ENCODE peak calls at places on chromosome 22, in four cellular contexts. Z is A549, N is sigmoid colon, Y is HCT116. F is an unnamed sample.

GRCh38 chr22:26109686-26110315 is 59.5 kb upstream of the SEZ6L start:
- DNase-seq in Z (no peak), N (no peak), Y (no peak), F (no peak)

GRCh38 chr22:23709107-23709506 is 18.3 kb downstream of the RGL4 start:
- DNase-seq in Z (no peak), N (no peak), Y (no peak), F (no peak)

GRCh38 chr22:30079952-30080533 is at the start of gene HORMAD2:
- DNase-seq in Z (no peak), N (no peak), Y (no peak), F (no peak)

GRCh38 chr22:35582218-35582860 is 34.8 kb downstream of the MB start:
- DNase-seq in Z (no peak), N (no peak), Y (no peak), F (no peak)

GRCh38 chr22:27318516-27318915 is 483.0 kb downstream of the MN1 start:
- DNase-seq in Z (no peak), N (no peak), Y (no peak), F (no peak)

GRCh38 chr22:35561796-35562526 is 21.3 kb downstream of the RASD2 start:
- DNase-seq in Z (peak; percentile 66), N (no peak), Y (peak; percentile 70), F (no peak)

GRCh38 chr22:50307891-50308596 is 598 bp upstream of the PLXNB2 start:
- DNase-seq in Z (no peak), N (no peak), Y (no peak), F (no peak)

GRCh38 chr22:17105143-17106129 is 15.7 kb downstream of the TMEM121B start:
- DNase-seq in Z (no peak), N (peak; percentile 43), Y (no peak), F (no peak)

GRCh38 chr22:44574057-44574456 is 76.0 kb upstream of the RTL6 start:
- DNase-seq in Z (peak; percentile 13), N (peak; percentile 82), Y (peak; percentile 19), F (peak; percentile 47)

GRCh38 chr22:30546616-30547015 is at the start of gene SEC14L6:
- DNase-seq in Z (no peak), N (no peak), Y (no peak), F (no peak)

GRCh38 chr22:20979243-20979809 is 2.8 kb upstream of the LZTR1 start:
- DNase-seq in Z (no peak), N (peak; percentile 92), Y (no peak), F (peak; percentile 74)

GRCh38 chr22:23106906-23107367 is 34.9 kb downstream of the RSPH14 start:
- DNase-seq in Z (no peak), N (no peak), Y (no peak), F (no peak)

GRCh38 chr22:45318168-45318557 is 8.4 kb downstream of the FAM118A start:
- DNase-seq in Z (no peak), N (peak; percentile 94), Y (no peak), F (no peak)

GRCh38 chr22:47382164-47382890 is 619.9 kb downstream of the TBC1D22A start:
- DNase-seq in Z (no peak), N (peak; percentile 45), Y (no peak), F (no peak)

GRCh38 chr22:42805016-42805997 is 51.8 kb downstream of the ARFGAP3 start:
- DNase-seq in Z (no peak), N (peak; percentile 68), Y (no peak), F (peak; percentile 89)

GRCh38 chr22:43526117-43526655 is 114.4 kb downstream of the MPPED1 start:
- DNase-seq in Z (no peak), N (peak; percentile 41), Y (no peak), F (no peak)

GRCh38 chr22:44024288-44024908 is at the start of gene PARVB:
- DNase-seq in Z (no peak), N (no peak), Y (no peak), F (no peak)

GRCh38 chr22:22578702-22579424 is 19.8 kb upstream of the PRAME start:
- DNase-seq in Z (no peak), N (no peak), Y (no peak), F (no peak)

DNA sequence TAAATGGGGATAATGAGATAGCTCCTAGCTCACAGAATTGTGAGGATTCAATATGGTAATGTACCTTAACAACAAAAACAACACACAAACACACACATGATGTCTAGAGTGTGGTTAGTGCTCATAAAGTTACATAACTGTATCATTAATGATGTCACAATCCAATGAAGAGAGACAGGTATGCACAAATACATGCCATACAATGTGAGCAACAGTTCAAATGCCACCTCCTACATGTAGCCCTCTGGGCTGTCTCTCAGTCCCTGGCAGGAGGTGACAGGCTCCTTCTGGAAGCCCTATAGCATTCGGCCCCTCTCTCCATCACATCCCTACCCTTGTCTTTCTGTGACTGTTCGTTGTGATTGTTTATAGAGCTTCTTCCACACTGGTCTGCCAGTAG is 8.3 kb upstream of the MICALL1 start:
- DNase-seq in Z (no peak), N (no peak), Y (no peak), F (no peak)
- TF ChIP-seq POLR2A in Z (no peak), N (no peak), Y (no peak), F (no peak)

DNA sequence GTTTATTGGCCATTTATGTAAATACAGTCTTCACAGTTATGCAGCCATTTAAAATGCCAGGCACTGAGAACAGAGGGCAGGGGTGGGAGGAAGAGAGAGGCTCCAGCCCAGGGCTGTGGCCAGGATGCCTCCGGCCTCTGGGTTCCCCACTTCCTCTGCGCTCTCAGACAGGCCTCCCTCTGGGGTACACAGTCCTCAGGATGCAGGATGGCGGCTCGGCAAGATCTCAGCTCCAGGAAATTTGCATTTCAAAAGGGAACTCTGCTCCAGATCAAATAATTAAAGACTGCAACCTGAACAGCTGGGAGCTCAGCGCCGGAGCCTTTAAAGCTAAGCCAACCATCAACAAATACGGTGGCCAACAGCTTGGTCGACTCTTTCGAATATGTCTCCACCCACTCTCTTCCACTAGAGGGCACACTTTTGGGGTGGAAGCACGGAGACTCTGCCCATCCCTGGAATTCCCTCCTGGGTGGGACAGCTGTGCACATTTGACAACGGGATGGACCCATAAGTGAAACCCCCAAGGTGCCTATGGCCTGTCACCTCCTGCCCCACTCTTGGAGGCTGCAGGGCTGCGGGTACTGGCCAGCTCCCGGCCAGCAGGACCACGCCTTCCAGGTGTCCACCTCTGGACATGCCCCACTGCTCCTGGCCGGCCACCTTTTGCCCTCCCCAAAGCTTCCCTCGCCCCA is 1044.7 kb downstream of the BRD1 start:
- DNase-seq in Z (peak; percentile 10), N (peak; percentile 45), Y (peak; percentile 7), F (no peak)
- H3K9me3 ChIP-seq in Z (no peaks in the 10 kb centered on the region), N (no peaks in the 10 kb centered on the region), Y (no peaks in the 10 kb centered on the region), F (no peaks in the 10 kb centered on the region)

GRCh38 chr22:32475428-32476010 is 908 bp downstream of the FBXO7 start:
- DNase-seq in Z (no peak), N (peak; percentile 72), Y (peak; percentile 8), F (peak; percentile 42)

GRCh38 chr22:32476804-32477203 is 2.2 kb downstream of the FBXO7 start:
- DNase-seq in Z (no peak), N (no peak), Y (no peak), F (no peak)

GRCh38 chr22:32478994-32479393 is 4.4 kb downstream of the FBXO7 start:
- DNase-seq in Z (no peak), N (no peak), Y (no peak), F (no peak)

GRCh38 chr22:32476286-32476685 is 1.7 kb downstream of the FBXO7 start:
- DNase-seq in Z (no peak), N (no peak), Y (no peak), F (no peak)

GRCh38 chr22:32477608-32478007 is 3.0 kb downstream of the FBXO7 start:
- DNase-seq in Z (no peak), N (no peak), Y (no peak), F (no peak)
- H3K4me1 ChIP-seq in Z (peaks cover 17% of the 10 kb centered on the region), N (no peaks in the 10 kb centered on the region), Y (peaks cover 16% of the 10 kb centered on the region), F (peaks cover 7% of the 10 kb centered on the region)

GRCh38 chr22:40187389-40187788 is 9.7 kb downstream of the TNRC6B start:
- DNase-seq in Z (no peak), N (no peak), Y (no peak), F (no peak)

GRCh38 chr22:40193429-40194421 is 16.0 kb downstream of the TNRC6B start:
- DNase-seq in Z (peak; percentile 5), N (no peak), Y (no peak), F (no peak)

GRCh38 chr22:40194656-40195055 is 16.9 kb downstream of the TNRC6B start:
- DNase-seq in Z (no peak), N (no peak), Y (no peak), F (no peak)

GRCh38 chr22:40189979-40190378 is 12.3 kb downstream of the TNRC6B start:
- DNase-seq in Z (no peak), N (no peak), Y (no peak), F (no peak)

DNA sequence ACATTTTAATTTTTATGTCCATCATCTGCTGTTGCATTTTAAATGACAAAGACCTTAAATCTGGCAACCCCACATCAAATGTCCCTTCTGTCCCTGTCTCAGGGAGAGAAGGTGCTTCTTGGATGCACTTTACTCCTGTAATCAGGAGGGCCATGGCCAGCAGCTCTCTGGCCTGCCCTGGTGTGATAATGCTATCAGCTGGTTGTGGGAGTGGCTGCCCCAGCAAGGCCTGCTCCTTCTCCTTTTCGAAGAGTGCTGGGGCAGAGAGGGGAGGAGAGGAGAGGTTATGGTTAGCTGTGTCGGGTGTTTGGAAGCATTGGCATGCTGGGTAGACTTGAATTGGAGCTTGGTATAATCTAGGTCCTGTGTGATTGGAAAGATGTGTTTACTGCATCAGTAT is 12.8 kb downstream of the TNRC6B start:
- DNase-seq in Z (no peak), N (no peak), Y (no peak), F (no peak)
- TF ChIP-seq POLR2A in Z (no peak), N (no peak), Y (no peak), F (no peak)